ENCODE peak calls at places on chromosomes 2 and 18, in seven cellular contexts. One of them, this sample, is unnamed.

GRCh38 chr2:200308001-200308400 is 1.5 kb downstream of the SPATS2L start:
- DNase-seq in NCI-H82: no peak
- DNase-seq in COR-L47: no peak
- DNase-seq in GDM1: no peak
- DNase-seq in AML-193: no peak
- DNase-seq in left cardiac atrium: no peak
- DNase-seq in RCC 7860: no peak
- DNase-seq in this sample: peak; percentile 40

GRCh38 chr2:200454839-200455801 is 54.7 kb downstream of the KCTD18 start:
- DNase-seq in NCI-H82: no peak
- DNase-seq in COR-L47: no peak
- DNase-seq in GDM1: no peak
- DNase-seq in AML-193: no peak
- DNase-seq in left cardiac atrium: no peak
- DNase-seq in RCC 7860: peak; percentile 96
- DNase-seq in this sample: peak; percentile 70

GRCh38 chr2:38301969-38302702 is 74.9 kb downstream of the ATL2 start:
- DNase-seq in NCI-H82: no peak
- DNase-seq in COR-L47: no peak
- DNase-seq in GDM1: no peak
- DNase-seq in AML-193: no peak
- DNase-seq in left cardiac atrium: no peak
- DNase-seq in RCC 7860: no peak
- DNase-seq in this sample: no peak

GRCh38 chr2:128501022-128501690 is 182.5 kb upstream of the HS6ST1 start:
- DNase-seq in NCI-H82: no peak
- DNase-seq in COR-L47: no peak
- DNase-seq in GDM1: no peak
- DNase-seq in AML-193: no peak
- DNase-seq in left cardiac atrium: no peak
- DNase-seq in RCC 7860: no peak
- DNase-seq in this sample: no peak

GRCh38 chr18:28132084-28132483 is 44.8 kb downstream of the CDH2 start:
- DNase-seq in NCI-H82: peak; percentile 28
- DNase-seq in COR-L47: no peak
- DNase-seq in GDM1: no peak
- DNase-seq in AML-193: no peak
- DNase-seq in left cardiac atrium: no peak
- DNase-seq in RCC 7860: no peak
- DNase-seq in this sample: no peak

GRCh38 chr18:79798999-79799370 is 1.2 kb downstream of the KCNG2 start:
- DNase-seq in NCI-H82: peak; percentile 16
- DNase-seq in COR-L47: no peak
- DNase-seq in GDM1: no peak
- DNase-seq in AML-193: no peak
- DNase-seq in left cardiac atrium: no peak
- DNase-seq in RCC 7860: no peak
- DNase-seq in this sample: no peak

GRCh38 chr18:42792731-42793130 is 322.8 kb downstream of the RIT2 start:
- DNase-seq in NCI-H82: no peak
- DNase-seq in COR-L47: no peak
- DNase-seq in GDM1: no peak
- DNase-seq in AML-193: no peak
- DNase-seq in left cardiac atrium: no peak
- DNase-seq in RCC 7860: no peak
- DNase-seq in this sample: no peak

GRCh38 chr2:26613241-26614204 is 27.6 kb downstream of the CIB4 start:
- DNase-seq in NCI-H82: peak; percentile 53
- DNase-seq in COR-L47: peak; percentile 31
- DNase-seq in GDM1: no peak
- DNase-seq in AML-193: no peak
- DNase-seq in left cardiac atrium: no peak
- DNase-seq in RCC 7860: no peak
- DNase-seq in this sample: no peak

GRCh38 chr18:36327352-36328316 is 30.1 kb downstream of the FHOD3 start:
- DNase-seq in NCI-H82: no peak
- DNase-seq in COR-L47: no peak
- DNase-seq in GDM1: no peak
- DNase-seq in AML-193: no peak
- DNase-seq in left cardiac atrium: no peak
- DNase-seq in RCC 7860: no peak
- DNase-seq in this sample: no peak

GRCh38 chr2:181459646-181460045 is 2.5 kb downstream of the ITGA4 start:
- DNase-seq in NCI-H82: no peak
- DNase-seq in COR-L47: no peak
- DNase-seq in GDM1: no peak
- DNase-seq in AML-193: no peak
- DNase-seq in left cardiac atrium: no peak
- DNase-seq in RCC 7860: no peak
- DNase-seq in this sample: no peak

GRCh38 chr2:95271381-95271971 is 2.8 kb upstream of the PROM2 start:
- DNase-seq in NCI-H82: no peak
- DNase-seq in COR-L47: no peak
- DNase-seq in GDM1: no peak
- DNase-seq in AML-193: no peak
- DNase-seq in left cardiac atrium: no peak
- DNase-seq in RCC 7860: no peak
- DNase-seq in this sample: no peak

GRCh38 chr2:56676966-56677365 is 493.2 kb downstream of the CCDC85A start:
- DNase-seq in NCI-H82: no peak
- DNase-seq in COR-L47: no peak
- DNase-seq in GDM1: no peak
- DNase-seq in AML-193: no peak
- DNase-seq in left cardiac atrium: no peak
- DNase-seq in RCC 7860: no peak
- DNase-seq in this sample: no peak

GRCh38 chr2:84493494-84493893 is 22.8 kb upstream of the DNAH6 start:
- DNase-seq in NCI-H82: no peak
- DNase-seq in COR-L47: no peak
- DNase-seq in GDM1: no peak
- DNase-seq in AML-193: no peak
- DNase-seq in left cardiac atrium: no peak
- DNase-seq in RCC 7860: peak; percentile 87
- DNase-seq in this sample: peak; percentile 33

GRCh38 chr2:233711312-233712008 is 1.2 kb upstream of the UGT1A5 start:
- DNase-seq in NCI-H82: peak; percentile 93
- DNase-seq in COR-L47: peak; percentile 67
- DNase-seq in GDM1: peak; percentile 7
- DNase-seq in AML-193: peak; percentile 38
- DNase-seq in left cardiac atrium: peak; percentile 78
- DNase-seq in RCC 7860: peak; percentile 60
- DNase-seq in this sample: peak; percentile 48

GRCh38 chr18:48333563-48333962 is 75.6 kb downstream of the ZBTB7C start:
- DNase-seq in NCI-H82: no peak
- DNase-seq in COR-L47: no peak
- DNase-seq in GDM1: no peak
- DNase-seq in AML-193: no peak
- DNase-seq in left cardiac atrium: no peak
- DNase-seq in RCC 7860: no peak
- DNase-seq in this sample: no peak

GRCh38 chr18:59639821-59640220 is 57.4 kb downstream of the CCBE1 start:
- DNase-seq in NCI-H82: no peak
- DNase-seq in COR-L47: no peak
- DNase-seq in GDM1: no peak
- DNase-seq in AML-193: no peak
- DNase-seq in left cardiac atrium: no peak
- DNase-seq in RCC 7860: no peak
- DNase-seq in this sample: no peak

This sample was measured in Caki2.